ENCODE peak calls at places on chromosomes 2 and 18, in four cellular contexts. One of them, this sample, is unnamed. For H3K27me3, the result is how much of the 10 kb centered on the place peaks cover.

GRCh38 chr2:22124003-22124402 is 1000.2 kb downstream of the TDRD15 start:
- DNase-seq in upper lobe of right lung: no peak
- DNase-seq in spleen: no peak
- DNase-seq in BJ: no peak
- DNase-seq in this sample: no peak

GRCh38 chr18:63438181-63438580 is 15.9 kb upstream of the VPS4B start:
- DNase-seq in upper lobe of right lung: no peak
- DNase-seq in spleen: no peak
- DNase-seq in BJ: no peak
- DNase-seq in this sample: no peak

GRCh38 chr18:3982541-3982940 is 472.6 kb downstream of the DLGAP1 start:
- DNase-seq in upper lobe of right lung: no peak
- DNase-seq in spleen: no peak
- DNase-seq in BJ: no peak
- DNase-seq in this sample: no peak

GRCh38 chr2:179177694-179178093 is 86.9 kb downstream of the SESTD1 start:
- DNase-seq in upper lobe of right lung: no peak
- DNase-seq in spleen: no peak
- DNase-seq in BJ: no peak
- DNase-seq in this sample: no peak

GRCh38 chr2:23567382-23567781 is 182.4 kb downstream of the KLHL29 start:
- DNase-seq in upper lobe of right lung: no peak
- DNase-seq in spleen: no peak
- DNase-seq in BJ: no peak
- DNase-seq in this sample: no peak

GRCh38 chr2:127594116-127594591 is 51.8 kb upstream of the GPR17 start:
- DNase-seq in upper lobe of right lung: no peak
- DNase-seq in spleen: no peak
- DNase-seq in BJ: no peak
- DNase-seq in this sample: no peak

GRCh38 chr2:228731517-228731916 is 539.6 kb downstream of the PID1 start:
- DNase-seq in upper lobe of right lung: no peak
- DNase-seq in spleen: no peak
- DNase-seq in BJ: peak
- DNase-seq in this sample: peak

GRCh38 chr18:58408665-58409064 is 220.2 kb downstream of the ALPK2 start:
- DNase-seq in upper lobe of right lung: no peak
- DNase-seq in spleen: no peak
- DNase-seq in BJ: no peak
- DNase-seq in this sample: no peak

GRCh38 chr18:42045346-42045745 is 90.3 kb downstream of the PIK3C3 start:
- DNase-seq in upper lobe of right lung: no peak
- DNase-seq in spleen: no peak
- DNase-seq in BJ: no peak
- DNase-seq in this sample: no peak

GRCh38 chr2:239570216-239570925 is 169.6 kb upstream of the HDAC4 start:
- DNase-seq in upper lobe of right lung: peak
- DNase-seq in spleen: peak
- DNase-seq in BJ: no peak
- DNase-seq in this sample: no peak

GRCh38 chr2:179340678-179341077 is 76.0 kb upstream of the SESTD1 start:
- DNase-seq in upper lobe of right lung: no peak
- DNase-seq in spleen: no peak
- DNase-seq in BJ: no peak
- DNase-seq in this sample: no peak

GRCh38 chr2:90207454-90208058 is 1516.1 kb downstream of the RPIA start:
- DNase-seq in upper lobe of right lung: no peak
- DNase-seq in spleen: no peak
- DNase-seq in BJ: no peak
- DNase-seq in this sample: no peak

GRCh38 chr2:108923736-108924443 is 65.1 kb downstream of the EDAR start:
- DNase-seq in upper lobe of right lung: peak
- DNase-seq in spleen: peak
- DNase-seq in BJ: no peak
- DNase-seq in this sample: no peak

GRCh38 chr2:229920011-229920781 is 1.6 kb downstream of the TRIP12 start:
- DNase-seq in upper lobe of right lung: no peak
- DNase-seq in spleen: peak
- DNase-seq in BJ: no peak
- DNase-seq in this sample: no peak

GRCh38 chr2:175571078-175571653 is 389.7 kb upstream of the ATP5MC3 start:
- DNase-seq in upper lobe of right lung: no peak
- DNase-seq in spleen: no peak
- DNase-seq in BJ: no peak
- DNase-seq in this sample: no peak

GRCh38 chr18:36211612-36212065 is 24.3 kb downstream of the MOCOS start:
- DNase-seq in upper lobe of right lung: no peak
- DNase-seq in spleen: peak
- DNase-seq in BJ: no peak
- DNase-seq in this sample: no peak

GRCh38 chr2:206086683-206087350 is 843 bp upstream of the INO80D start:
- DNase-seq in upper lobe of right lung: no peak
- DNase-seq in spleen: no peak
- DNase-seq in BJ: no peak
- DNase-seq in this sample: no peak

GRCh38 chr18:10047237-10047636 is 133.4 kb downstream of the VAPA start:
- DNase-seq in upper lobe of right lung: no peak
- DNase-seq in spleen: peak
- DNase-seq in BJ: no peak
- DNase-seq in this sample: no peak

GRCh38 chr2:209395652-209396051 is 28.2 kb upstream of the MAP2 start:
- DNase-seq in upper lobe of right lung: no peak
- DNase-seq in spleen: no peak
- DNase-seq in BJ: no peak
- DNase-seq in this sample: no peak

GRCh38 chr2:163708265-163708664 is 27.5 kb downstream of the FIGN start:
- DNase-seq in upper lobe of right lung: no peak
- DNase-seq in spleen: no peak
- DNase-seq in BJ: no peak
- DNase-seq in this sample: no peak

GRCh38 chr18:60448487-60449267 is 76.1 kb upstream of the MC4R start:
- DNase-seq in upper lobe of right lung: no peak
- DNase-seq in spleen: no peak
- DNase-seq in BJ: no peak
- DNase-seq in this sample: no peak

GRCh38 chr2:68060652-68061051 is 2.2 kb downstream of the C1D start:
- DNase-seq in upper lobe of right lung: no peak
- DNase-seq in spleen: no peak
- DNase-seq in BJ: no peak
- DNase-seq in this sample: no peak

GRCh38 chr18:46278481-46279465 is 174.6 kb downstream of the HAUS1 start:
- DNase-seq in upper lobe of right lung: no peak
- DNase-seq in spleen: no peak
- DNase-seq in BJ: no peak
- DNase-seq in this sample: no peak

GRCh38 chr2:63056309-63057065 is 5.9 kb downstream of the OTX1 start:
- DNase-seq in upper lobe of right lung: no peak
- DNase-seq in spleen: peak
- DNase-seq in BJ: no peak
- DNase-seq in this sample: no peak

GRCh38 chr2:215461836-215462532 is 26.1 kb upstream of the FN1 start:
- DNase-seq in upper lobe of right lung: no peak
- DNase-seq in spleen: no peak
- DNase-seq in BJ: no peak
- DNase-seq in this sample: peak

GRCh38 chr2:47173986-47174730 is 19.1 kb upstream of the STPG4 start:
- DNase-seq in upper lobe of right lung: no peak
- DNase-seq in spleen: no peak
- DNase-seq in BJ: no peak
- DNase-seq in this sample: no peak

GRCh38 chr2:94861308-94862152 is 9.7 kb upstream of the TEKT4 start:
- DNase-seq in upper lobe of right lung: peak
- DNase-seq in spleen: peak
- DNase-seq in BJ: no peak
- DNase-seq in this sample: no peak

GRCh38 chr2:201669865-201670264 is 26.6 kb upstream of the TMEM237 start:
- DNase-seq in upper lobe of right lung: no peak
- DNase-seq in spleen: no peak
- DNase-seq in BJ: no peak
- DNase-seq in this sample: no peak

GRCh38 chr2:201661366-201661765 is 18.1 kb upstream of the TMEM237 start:
- DNase-seq in upper lobe of right lung: no peak
- DNase-seq in spleen: no peak
- DNase-seq in BJ: no peak
- DNase-seq in this sample: no peak

GRCh38 chr2:201668402-201668801 is 25.1 kb upstream of the TMEM237 start:
- DNase-seq in upper lobe of right lung: no peak
- DNase-seq in spleen: no peak
- DNase-seq in BJ: no peak
- DNase-seq in this sample: no peak

GRCh38 chr2:201664334-201664733 is 21.0 kb upstream of the TMEM237 start:
- DNase-seq in upper lobe of right lung: no peak
- DNase-seq in spleen: no peak
- DNase-seq in BJ: no peak
- DNase-seq in this sample: no peak

DNA sequence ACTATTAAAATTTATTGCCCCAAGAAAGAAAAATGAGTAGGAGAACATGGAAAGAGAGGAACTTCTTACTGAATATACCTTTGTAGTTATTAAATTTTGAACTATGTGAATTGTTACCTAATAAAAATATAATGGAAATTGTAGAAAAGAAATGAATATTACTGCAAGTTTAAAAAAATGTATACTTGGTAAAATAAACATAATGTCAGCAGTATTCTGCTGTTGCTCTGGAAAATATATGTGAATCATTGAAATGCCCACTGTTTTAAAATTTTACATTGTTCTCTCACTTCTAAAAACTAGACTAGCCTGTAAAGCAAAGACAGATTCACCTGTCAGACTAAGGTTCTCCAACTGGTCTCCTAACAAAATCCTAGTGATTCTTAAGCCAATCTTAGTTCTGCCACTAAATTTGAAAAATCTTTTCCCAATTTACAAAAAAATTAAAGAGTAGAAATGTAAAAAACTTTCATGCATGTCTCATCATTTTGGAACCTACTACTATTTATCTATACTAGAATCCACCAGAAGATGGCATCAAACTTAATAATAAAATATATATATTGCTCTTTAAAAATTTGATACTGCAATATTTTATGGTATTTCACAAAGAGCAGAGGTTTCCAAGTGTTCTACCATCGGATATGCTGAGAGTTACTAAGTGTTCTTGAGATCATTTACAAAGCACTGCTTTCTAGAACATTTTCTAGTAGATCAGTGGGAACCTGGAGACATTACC is 22.3 kb upstream of the TMEM237 start:
- DNase-seq in upper lobe of right lung: no peak
- DNase-seq in spleen: no peak
- DNase-seq in BJ: no peak
- DNase-seq in this sample: no peak
- TF ChIP-seq CTCF in upper lobe of right lung: peak
- TF ChIP-seq CTCF in spleen: peak
- TF ChIP-seq CTCF in BJ: peak
- TF ChIP-seq CTCF in this sample: no peak

GRCh38 chr18:54960197-54960596 is 936 bp upstream of the CCDC68 start:
- DNase-seq in upper lobe of right lung: no peak
- DNase-seq in spleen: no peak
- DNase-seq in BJ: no peak
- DNase-seq in this sample: no peak
- H3K4me3 ChIP-seq in upper lobe of right lung: no peak
- H3K4me3 ChIP-seq in spleen: no peak
- H3K4me3 ChIP-seq in BJ: no peak
- H3K4me3 ChIP-seq in this sample: no peak

DNA sequence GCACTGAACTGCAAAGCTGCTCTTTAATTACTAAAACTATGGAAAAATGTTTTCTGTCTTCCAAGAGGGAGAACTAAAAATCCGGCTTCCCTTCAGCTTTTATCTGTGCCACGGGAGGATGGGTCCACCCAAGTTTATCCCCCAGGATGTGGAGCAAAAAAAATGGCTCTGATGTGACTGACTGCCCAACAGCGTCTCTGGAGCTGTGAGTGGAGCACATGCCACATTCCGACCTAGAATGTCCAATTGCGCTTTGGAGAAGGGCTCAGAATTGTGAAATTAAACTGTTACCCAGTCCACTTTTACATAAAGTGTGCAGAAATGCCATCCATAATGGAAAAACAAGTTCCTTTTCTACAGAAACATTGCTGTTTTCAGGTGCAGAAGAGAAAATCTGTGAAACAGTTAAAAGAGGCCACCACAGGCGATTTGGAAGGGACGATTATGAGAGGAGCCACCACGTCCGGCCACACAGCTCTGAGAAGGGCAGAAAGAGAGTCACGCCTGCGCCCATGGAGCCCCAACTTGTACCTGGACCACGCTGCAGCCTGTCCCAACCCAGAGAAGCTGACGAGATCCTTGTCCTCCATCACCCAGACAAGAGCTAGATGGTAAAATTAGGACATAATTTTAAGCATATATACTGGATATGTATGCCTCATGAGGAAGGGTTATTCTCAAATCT is 99.9 kb upstream of the TPO start:
- DNase-seq in upper lobe of right lung: no peak
- DNase-seq in spleen: no peak
- DNase-seq in BJ: no peak
- DNase-seq in this sample: no peak
- H3K27me3 ChIP-seq in upper lobe of right lung: under half
- H3K27me3 ChIP-seq in spleen: under half
- H3K27me3 ChIP-seq in BJ: under half
- H3K27me3 ChIP-seq in this sample: under half

GRCh38 chr2:121476714-121477113 is 54.0 kb upstream of the RNU4ATAC start:
- DNase-seq in upper lobe of right lung: no peak
- DNase-seq in spleen: no peak
- DNase-seq in BJ: no peak
- DNase-seq in this sample: no peak

GRCh38 chr2:121480826-121481225 is 49.9 kb upstream of the RNU4ATAC start:
- DNase-seq in upper lobe of right lung: no peak
- DNase-seq in spleen: no peak
- DNase-seq in BJ: no peak
- DNase-seq in this sample: no peak

GRCh38 chr2:121478996-121479735 is 51.5 kb upstream of the RNU4ATAC start:
- DNase-seq in upper lobe of right lung: no peak
- DNase-seq in spleen: no peak
- DNase-seq in BJ: no peak
- DNase-seq in this sample: no peak

GRCh38 chr2:121483021-121483420 is 47.7 kb upstream of the RNU4ATAC start:
- DNase-seq in upper lobe of right lung: no peak
- DNase-seq in spleen: no peak
- DNase-seq in BJ: no peak
- DNase-seq in this sample: no peak

DNA sequence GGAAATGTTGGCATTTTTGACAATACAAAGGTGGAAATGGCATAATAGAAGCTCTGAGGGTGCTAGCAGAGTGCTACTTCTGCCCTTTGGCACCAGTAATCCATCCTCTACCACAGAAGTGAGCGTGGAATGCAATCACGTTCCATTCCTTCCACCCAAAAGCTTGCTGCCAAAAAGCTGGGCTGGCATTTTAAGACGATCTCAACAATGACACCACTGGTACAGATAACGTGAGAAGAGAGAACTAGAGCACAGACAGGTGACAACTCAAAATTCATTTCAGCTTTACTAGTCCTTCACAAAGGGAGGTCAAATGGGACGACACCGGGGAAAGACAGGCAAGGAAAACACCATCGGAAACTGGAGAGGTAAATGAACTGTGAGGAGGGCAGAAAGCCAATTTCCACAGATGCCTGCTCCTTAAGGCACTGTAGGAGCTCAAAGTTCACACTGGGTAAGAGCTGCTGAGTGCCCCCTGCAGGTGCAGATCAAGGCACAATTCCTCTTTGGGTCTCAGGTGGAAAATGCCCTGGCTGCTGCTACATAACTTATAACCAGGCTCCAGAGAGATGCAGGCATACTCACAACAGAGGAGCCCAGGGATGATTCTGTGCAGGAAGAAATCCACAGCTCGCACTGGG is 50.7 kb upstream of the RNU4ATAC start:
- DNase-seq in upper lobe of right lung: no peak
- DNase-seq in spleen: no peak
- DNase-seq in BJ: no peak
- DNase-seq in this sample: no peak
- TF ChIP-seq CTCF in upper lobe of right lung: no peak
- TF ChIP-seq CTCF in spleen: no peak
- TF ChIP-seq CTCF in BJ: peak
- TF ChIP-seq CTCF in this sample: peak